ENCODE peak calls at places on chromosomes 16 and 17, in eight cellular contexts. Z is activated naive CD4-positive, alpha-beta T cell treated with anti-CD3 and anti-CD28 coated beads, Interleukin-2, amount 10 ng/mL, durations not matched to agents 7 days and 5 days; H is astrocyte of the hippocampus; B is Kasumi-1; Q is AG08395; I is ELF-1; D is SK-MEL-5; L is iPS-NIHi11. V is an unnamed sample.

GRCh38 chr16:89122322-89122831 is 28.7 kb downstream of the ACSF3 start:
- DNase-seq in H (no peak), D (no peak), I (no peak), Z (peak; percentile 84), L (peak; percentile 71), Q (no peak), B (no peak), V (no peak)

GRCh38 chr16:1712791-1713261 is 6.8 kb downstream of the MAPK8IP3 start:
- DNase-seq in D (no peak), H (peak; percentile 63), Q (peak; percentile 35), I (no peak), Z (no peak), L (no peak), B (peak; percentile 34), V (no peak)

GRCh38 chr17:27109346-27109745 is 184.6 kb upstream of the WSB1 start:
- DNase-seq in D (no peak), Q (no peak), L (no peak), B (no peak), Z (no peak), H (no peak), I (no peak), V (no peak)

GRCh38 chr16:71721066-71721740 is 3.3 kb downstream of the PHLPP2 start:
- DNase-seq in B (no peak), L (no peak), D (no peak), Q (no peak), H (no peak), Z (no peak), I (no peak), V (no peak)

GRCh38 chr17:17175917-17176316 is 30.2 kb downstream of the PLD6 start:
- DNase-seq in B (no peak), I (no peak), L (no peak), Z (peak; percentile 60), H (no peak), D (no peak), Q (no peak), V (no peak)

GRCh38 chr17:21104608-21105007 is 22.2 kb upstream of the DHRS7B start:
- DNase-seq in L (no peak), Q (no peak), D (no peak), B (no peak), H (no peak), I (no peak), Z (no peak), V (no peak)

GRCh38 chr17:66353937-66354401 is 51.6 kb downstream of the PRKCA start:
- DNase-seq in Z (no peak), I (no peak), B (no peak), L (no peak), H (peak; percentile 47), Q (no peak), D (no peak), V (no peak)

GRCh38 chr17:32518856-32519768 is 32.3 kb downstream of the CDK5R1 start:
- DNase-seq in Z (peak; percentile 85), Q (peak; percentile 58), D (peak; percentile 56), B (no peak), H (peak; percentile 66), L (peak; percentile 92), I (peak; percentile 93), V (no peak)

GRCh38 chr16:65895906-65896305 is 470.6 kb upstream of the CDH5 start:
- DNase-seq in H (no peak), D (no peak), Z (no peak), L (no peak), I (no peak), Q (no peak), B (no peak), V (no peak)

GRCh38 chr17:18966831-18967624 is 15.1 kb downstream of the SLC5A10 start:
- DNase-seq in B (peak; percentile 0), Q (no peak), D (no peak), I (no peak), L (peak; percentile 82), H (peak; percentile 74), Z (no peak), V (no peak)

GRCh38 chr16:30901201-30902069 is 5.0 kb downstream of the CTF1 start:
- DNase-seq in L (no peak), Q (no peak), D (peak; percentile 14), I (no peak), H (no peak), Z (peak; percentile 28), B (peak; percentile 6), V (no peak)

GRCh38 chr17:54771409-54771808 is 129.2 kb upstream of the TOM1L1 start:
- DNase-seq in Q (no peak), L (no peak), D (no peak), B (no peak), Z (no peak), I (no peak), H (peak; percentile 7), V (no peak)

GRCh38 chr17:44075598-44076293 is 5.2 kb downstream of the G6PC3 start:
- DNase-seq in L (no peak), H (no peak), Z (no peak), Q (no peak), I (no peak), B (no peak), D (no peak), V (no peak)

GRCh38 chr17:45428050-45428953 is 4.4 kb downstream of the ARHGAP27 start:
- DNase-seq in B (peak; percentile 79), D (peak; percentile 65), L (peak; percentile 78), I (peak; percentile 91), H (peak; percentile 86), Z (peak; percentile 80), Q (peak; percentile 80), V (no peak)

GRCh38 chr16:56898847-56899246 is 33.1 kb upstream of the HERPUD1 start:
- DNase-seq in D (no peak), Q (no peak), Z (no peak), H (no peak), B (no peak), L (no peak), I (no peak), V (no peak)

GRCh38 chr16:17511340-17511739 is 40.6 kb upstream of the XYLT1 start:
- DNase-seq in H (no peak), B (no peak), Z (no peak), I (no peak), D (no peak), L (no peak), Q (peak; percentile 84), V (peak; percentile 86)

GRCh38 chr16:57735755-57736418 is at the start of gene KATNB1:
- DNase-seq in H (no peak), Q (no peak), D (no peak), B (peak; percentile 16), L (no peak), I (no peak), Z (no peak), V (no peak)

GRCh38 chr16:87390641-87391323 is 1.4 kb upstream of the MAP1LC3B start:
- DNase-seq in L (no peak), I (no peak), D (no peak), H (no peak), Z (no peak), B (no peak), Q (no peak), V (no peak)

GRCh38 chr17:42365136-42365535 is 23.1 kb downstream of the STAT3 start:
- DNase-seq in I (no peak), B (no peak), Z (no peak), D (no peak), Q (peak; percentile 76), H (peak; percentile 90), L (no peak), V (no peak)

GRCh38 chr16:22008215-22009142 is 568 bp downstream of the MOSMO start:
- DNase-seq in H (peak; percentile 48), Z (peak; percentile 48), B (no peak), I (peak; percentile 13), L (peak; percentile 65), Q (peak; percentile 26), D (no peak), V (no peak)

GRCh38 chr16:58652741-58653140 is 23.1 kb upstream of the CNOT1 start:
- DNase-seq in B (no peak), L (peak; percentile 91), D (peak; percentile 77), H (peak; percentile 51), Z (no peak), I (peak; percentile 90), Q (peak; percentile 38), V (no peak)

GRCh38 chr17:78019367-78019975 is 61.0 kb downstream of the TNRC6C start:
- DNase-seq in Q (peak; percentile 29), L (no peak), H (peak; percentile 48), D (peak; percentile 78), Z (no peak), I (no peak), B (peak; percentile 81), V (no peak)

GRCh38 chr17:50686494-50687199 is 21.1 kb downstream of the ANKRD40 start:
- DNase-seq in B (no peak), D (no peak), I (peak; percentile 65), H (peak; percentile 96), Z (no peak), Q (peak; percentile 92), L (no peak), V (no peak)

GRCh38 chr16:85607331-85607765 is 5.8 kb upstream of the GSE1 start:
- DNase-seq in B (peak; percentile 55), H (peak; percentile 53), Z (peak; percentile 37), Q (no peak), D (no peak), I (peak; percentile 74), L (no peak), V (no peak)

GRCh38 chr17:30092886-30093285 is 23.7 kb upstream of the NSRP1 start:
- DNase-seq in I (no peak), H (no peak), Q (no peak), Z (no peak), L (no peak), D (no peak), B (no peak), V (no peak)

GRCh38 chr17:61849674-61850073 is 13.7 kb downstream of the BRIP1 start:
- DNase-seq in H (no peak), I (no peak), Q (no peak), Z (no peak), L (no peak), D (no peak), B (no peak), V (no peak)

GRCh38 chr16:59324462-59324861 is 590.3 kb upstream of the GOT2 start:
- DNase-seq in B (no peak), I (no peak), D (no peak), H (peak; percentile 24), Z (no peak), L (no peak), Q (no peak), V (no peak)

GRCh38 chr17:76654408-76654807 is 10.9 kb upstream of the ST6GALNAC1 start:
- DNase-seq in H (no peak), L (no peak), Q (no peak), Z (no peak), I (no peak), B (no peak), D (no peak), V (no peak)

V was measured in HFF-Myc.